ENCODE peak calls at places on chromosomes 12 and 14, in nine cellular contexts. X is lung, B is Peyer's patch, W is psoas muscle, U is sigmoid colon, C is AG09309, T is BE2C, E is HL-60, K is body of pancreas. Q is an unnamed sample.

GRCh38 chr14:74941676-74942097 is 13.7 kb downstream of the PGF start:
- DNase-seq in B (peak; percentile 72), X (peak; percentile 53), T (no peak), W (peak; percentile 80), U (peak; percentile 84), E (no peak), C (no peak), K (no peak), Q (peak; percentile 33)

GRCh38 chr14:72546359-72547035 is 347.4 kb downstream of the DPF3 start:
- DNase-seq in U (no peak), E (no peak), W (no peak), X (no peak), K (no peak), C (no peak), T (no peak), B (no peak), Q (no peak)

GRCh38 chr14:70366890-70367289 is 7.4 kb upstream of the COX16 start:
- DNase-seq in E (no peak), U (no peak), W (no peak), B (no peak), X (no peak), T (no peak), C (no peak), K (no peak), Q (no peak)

GRCh38 chr12:16622315-16622714 is 16.4 kb upstream of the LMO3 start:
- DNase-seq in B (no peak), U (no peak), C (no peak), W (no peak), X (no peak), T (no peak), K (no peak), E (no peak), Q (no peak)

GRCh38 chr12:122028601-122029560 is 7.2 kb downstream of the BCL7A start:
- DNase-seq in B (peak; percentile 62), X (no peak), K (no peak), E (no peak), W (no peak), U (no peak), C (no peak), T (no peak), Q (no peak)

GRCh38 chr14:55015006-55015405 is 11.9 kb downstream of the WDHD1 start:
- DNase-seq in X (no peak), T (no peak), W (no peak), C (no peak), E (no peak), U (no peak), B (no peak), K (no peak), Q (no peak)

GRCh38 chr12:47337581-47337980 is 257.8 kb upstream of the AMIGO2 start:
- DNase-seq in W (no peak), E (no peak), K (no peak), T (no peak), X (no peak), B (no peak), U (no peak), C (no peak), Q (no peak)

GRCh38 chr12:48037267-48037915 is 33.1 kb upstream of the COL2A1 start:
- DNase-seq in T (no peak), X (no peak), K (no peak), E (no peak), W (no peak), B (no peak), U (no peak), C (no peak), Q (peak; percentile 42)

GRCh38 chr14:32693114-32693513 is 245.6 kb upstream of the NPAS3 start:
- DNase-seq in U (no peak), W (no peak), K (no peak), X (no peak), B (no peak), T (no peak), E (no peak), C (no peak), Q (peak; percentile 69)

GRCh38 chr14:55245657-55246268 is 25.5 kb upstream of the FBXO34 start:
- DNase-seq in W (no peak), X (no peak), C (no peak), K (peak; percentile 24), E (no peak), T (peak; percentile 23), B (no peak), U (no peak), Q (peak; percentile 56)

GRCh38 chr12:7512528-7512927 is 9.0 kb upstream of the CD163 start:
- DNase-seq in U (peak; percentile 62), W (peak; percentile 29), T (no peak), K (peak; percentile 19), C (peak; percentile 92), E (no peak), X (peak; percentile 29), B (no peak), Q (peak; percentile 46)

GRCh38 chr12:105102673-105103072 is 4.9 kb upstream of the WASHC4 start:
- DNase-seq in W (no peak), U (no peak), X (no peak), C (no peak), E (no peak), K (no peak), B (no peak), T (no peak), Q (no peak)

GRCh38 chr12:132404435-132404855 is 75.1 kb upstream of the GALNT9 start:
- DNase-seq in W (no peak), K (no peak), C (no peak), T (no peak), E (no peak), B (no peak), U (peak; percentile 54), X (no peak), Q (no peak)

GRCh38 chr12:25594376-25594775 is 41.3 kb upstream of the LMNTD1 start:
- DNase-seq in U (no peak), B (no peak), X (no peak), T (no peak), K (no peak), E (no peak), W (no peak), C (peak; percentile 28), Q (no peak)

GRCh38 chr12:122687091-122687490 is 16.1 kb downstream of the HCAR2 start:
- DNase-seq in T (peak; percentile 19), W (no peak), U (no peak), K (peak; percentile 21), X (peak; percentile 87), E (no peak), C (no peak), B (no peak), Q (peak; percentile 48)

GRCh38 chr12:29149691-29150382 is 759 bp downstream of the FAR2 start:
- DNase-seq in C (no peak), X (no peak), T (peak; percentile 42), W (no peak), E (no peak), B (no peak), U (peak; percentile 68), K (no peak), Q (no peak)

GRCh38 chr12:99453831-99454538 is 193.6 kb upstream of the GARIN6 start:
- DNase-seq in B (no peak), K (no peak), U (no peak), C (no peak), E (no peak), X (no peak), T (no peak), W (no peak), Q (no peak)

GRCh38 chr12:40149673-40150260 is 43.9 kb upstream of the SLC2A13 start:
- DNase-seq in K (no peak), W (no peak), T (no peak), B (no peak), C (no peak), U (no peak), X (no peak), E (no peak), Q (peak; percentile 21)

GRCh38 chr12:65656904-65657351 is 167.4 kb upstream of the HMGA2 start:
- DNase-seq in C (peak; percentile 98), W (no peak), K (no peak), U (no peak), T (no peak), B (no peak), X (no peak), E (peak; percentile 29), Q (peak; percentile 90)

GRCh38 chr14:68520637-68521556 is 272.0 kb downstream of the ZFP36L1 start:
- DNase-seq in C (no peak), B (no peak), T (no peak), X (peak; percentile 85), E (no peak), K (peak; percentile 92), U (no peak), W (no peak), Q (no peak)

GRCh38 chr12:117470804-117471203 is 109.4 kb upstream of the NOS1 start:
- DNase-seq in E (peak; percentile 7), K (no peak), W (no peak), T (no peak), U (no peak), C (no peak), B (no peak), X (no peak), Q (no peak)

GRCh38 chr12:62438098-62438692 is 28.4 kb upstream of the MON2 start:
- DNase-seq in X (peak; percentile 42), T (peak; percentile 67), E (peak; percentile 35), W (no peak), U (no peak), K (peak; percentile 58), B (peak; percentile 32), C (peak; percentile 5), Q (peak; percentile 76)

DNA sequence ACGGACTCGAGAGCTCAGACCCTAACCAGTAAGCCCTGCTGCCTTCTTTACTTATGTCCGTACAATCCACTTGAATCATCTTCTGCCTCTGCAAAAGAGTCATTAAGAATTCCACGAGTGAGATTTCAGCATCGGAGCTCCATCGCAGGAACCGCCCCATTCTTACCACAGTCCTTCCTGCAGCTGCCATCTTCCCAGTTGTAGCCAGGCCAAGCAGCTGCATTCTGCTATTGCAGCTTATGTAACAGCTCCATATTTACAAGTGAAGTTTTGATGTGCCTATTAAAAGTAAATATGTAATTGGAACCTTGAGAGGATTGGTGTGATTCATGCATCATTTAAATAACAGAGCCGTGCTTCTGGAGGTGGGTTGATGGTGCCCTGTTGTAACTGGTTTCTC is 157.4 kb downstream of the KICS2 start:
- DNase-seq in E (no peak), U (no peak), X (no peak), T (no peak), W (no peak), B (no peak), C (no peak), K (no peak), Q (no peak)
- H3K4me3 ChIP-seq in E (no peak overlapping the region), U (no peak overlapping the region), X (no peak overlapping the region), T (no peak overlapping the region), W (no peak overlapping the region), B (no peak overlapping the region), C (no peak overlapping the region), K (no peak overlapping the region), Q (no peak overlapping the region)

GRCh38 chr14:59570122-59570521 is 6.5 kb downstream of the CCDC175 start:
- DNase-seq in W (no peak), C (no peak), U (no peak), T (no peak), K (no peak), E (no peak), X (no peak), B (no peak), Q (peak; percentile 11)
- TF ChIP-seq CTCF in W (no peak), C (peak; percentile 6), U (no peak), T (peak; percentile 21), K (no peak), E (peak; percentile 0), X (no peak), B (peak; percentile 52), Q (peak; percentile 19)

GRCh38 chr14:49620182-49621113 is at the start of the genes MGAT2 and RPL36AL:
- DNase-seq in X (peak; percentile 99), T (peak; percentile 99), K (peak; percentile 98), B (peak; percentile 95), W (peak; percentile 99), U (peak; percentile 99), C (peak; percentile 98), E (peak; percentile 95), Q (peak; percentile 99)
- H3K4me3 ChIP-seq in X (peak within 1 kb of the TSS; percentile 94), T (peak within 1 kb of the TSS; percentile 91), K (peak within 1 kb of the TSS; percentile 77), B (peak within 1 kb of the TSS; percentile 93), W (peak within 1 kb of the TSS; percentile 80), U (peak within 1 kb of the TSS; percentile 77), C (peak within 1 kb of the TSS; percentile 63), E (peak within 1 kb of the TSS; percentile 80), Q (peak within 1 kb of the TSS; percentile 93)

GRCh38 chr12:55092579-55092978 is 33.6 kb upstream of the OR9K2 start:
- DNase-seq in T (no peak), X (no peak), U (no peak), W (no peak), K (no peak), E (no peak), B (no peak), C (no peak), Q (no peak)
- TF ChIP-seq CTCF in T (no peak), X (no peak), U (no peak), W (no peak), K (no peak), E (no peak), B (no peak), C (no peak), Q (no peak)

Q was measured in fibroblast of pulmonary artery.